ENCODE peak calls at places on chromosomes 4 and X, in seven cellular contexts. F, L, U, S, E, T and P are unnamed samples.

GRCh38 chrX:147476008-147476407 is 435.7 kb upstream of the FMR1 start:
- DNase-seq in F (peak; percentile 4), L (no peak), U (no peak), S (no peak), E (peak; percentile 1), T (peak; percentile 4), P (no peak)

GRCh38 chr4:17188035-17188967 is 289.9 kb upstream of the LDB2 start:
- DNase-seq in F (no peak), L (no peak), U (no peak), S (no peak), E (peak; percentile 31), T (no peak), P (no peak)

GRCh38 chr4:141339966-141340365 is 119.3 kb downstream of the ZNF330 start:
- DNase-seq in F (no peak), L (no peak), U (no peak), S (no peak), E (no peak), T (no peak), P (no peak)

GRCh38 chr4:46586566-46586965 is 196.6 kb upstream of the GABRA2 start:
- DNase-seq in F (no peak), L (peak; percentile 47), U (no peak), S (no peak), E (no peak), T (no peak), P (no peak)

GRCh38 chrX:5142644-5143043 is 1086.0 kb downstream of the NLGN4X start:
- DNase-seq in F (no peak), L (no peak), U (no peak), S (no peak), E (no peak), T (no peak), P (no peak)

GRCh38 chr4:52015366-52015765 is 4.8 kb downstream of the LRRC66 start:
- DNase-seq in F (no peak), L (no peak), U (no peak), S (no peak), E (no peak), T (peak; percentile 58), P (no peak)

GRCh38 chrX:2967998-2968909 is 38.1 kb upstream of the ARSH start:
- DNase-seq in F (no peak), L (no peak), U (no peak), S (no peak), E (no peak), T (no peak), P (peak; percentile 18)

GRCh38 chr4:4825431-4825830 is 34.0 kb upstream of the MSX1 start:
- DNase-seq in F (no peak), L (no peak), U (no peak), S (no peak), E (no peak), T (no peak), P (no peak)

GRCh38 chr4:99710681-99711345 is 53.2 kb upstream of the C4orf54 start:
- DNase-seq in F (no peak), L (no peak), U (no peak), S (no peak), E (no peak), T (no peak), P (no peak)

GRCh38 chr4:37236165-37236564 is 8.4 kb upstream of the NWD2 start:
- DNase-seq in F (no peak), L (no peak), U (no peak), S (no peak), E (no peak), T (no peak), P (no peak)

GRCh38 chrX:2342281-2342688 is 158.5 kb downstream of the DHRSX start:
- DNase-seq in F (no peak), L (no peak), U (no peak), S (no peak), E (no peak), T (no peak), P (no peak)

GRCh38 chrX:119399772-119400101 is 601 bp downstream of the SLC25A43 start:
- DNase-seq in F (no peak), L (peak; percentile 49), U (no peak), S (no peak), E (no peak), T (no peak), P (no peak)

GRCh38 chr4:18880850-18881249 is 859.3 kb upstream of the LCORL start:
- DNase-seq in F (no peak), L (no peak), U (no peak), S (no peak), E (no peak), T (no peak), P (no peak)
- TF ChIP-seq JUND in F (no peak), L (no peak), U (no peak), S (no peak), E (no peak), T (no peak), P (no peak)

GRCh38 chr4:189255636-189256035 is 685.0 kb upstream of the FRG1 start:
- DNase-seq in F (peak; percentile 0), L (no peak), U (no peak), S (no peak), E (no peak), T (no peak), P (no peak)
- TF ChIP-seq JUND in F (no peak), L (no peak), U (no peak), S (no peak), E (no peak), T (no peak), P (no peak)

DNA sequence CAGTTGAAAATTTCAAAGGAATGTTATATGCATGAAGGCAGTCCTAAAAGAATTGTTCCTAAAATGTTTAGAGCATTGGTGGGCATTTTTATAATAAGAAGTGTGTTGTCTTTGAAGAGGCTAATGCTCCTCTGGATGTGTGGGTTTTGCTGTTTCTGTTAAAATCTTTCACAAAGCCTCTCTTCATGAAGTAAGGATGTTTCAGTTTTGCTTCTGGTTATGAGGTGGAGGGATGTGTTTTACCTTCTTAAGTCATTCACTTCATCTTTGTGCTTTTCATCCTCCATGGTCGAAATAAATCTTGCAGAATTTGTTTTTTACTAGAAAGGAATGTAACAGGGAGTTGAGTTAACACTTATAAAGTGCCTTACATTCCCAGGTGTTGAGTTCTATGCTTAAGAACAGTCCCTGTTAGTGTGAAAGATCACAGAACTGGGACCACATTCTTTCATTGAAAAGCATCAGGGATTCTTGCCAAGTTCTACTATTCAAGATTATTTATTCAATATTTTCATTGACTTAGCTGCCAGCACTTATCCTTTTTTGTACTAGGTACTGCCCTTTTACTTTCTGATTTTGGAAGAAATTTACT is 21.1 kb downstream of the FHIP1A start:
- DNase-seq in F (no peak), L (no peak), U (no peak), S (no peak), E (no peak), T (no peak), P (no peak)
- TF ChIP-seq JUND in F (no peak), L (no peak), U (no peak), S (no peak), E (no peak), T (no peak), P (no peak)

GRCh38 chr4:139736661-139737060 is 71.0 kb downstream of the MGST2 start:
- DNase-seq in F (no peak), L (no peak), U (no peak), S (no peak), E (no peak), T (no peak), P (no peak)
- TF ChIP-seq JUND in F (no peak), L (no peak), U (no peak), S (no peak), E (no peak), T (no peak), P (no peak)

GRCh38 chr4:41142946-41143720 is 71.2 kb downstream of the APBB2 start:
- DNase-seq in F (no peak), L (no peak), U (no peak), S (no peak), E (no peak), T (no peak), P (no peak)
- TF ChIP-seq JUND in F (no peak), L (no peak), U (no peak), S (no peak), E (peak; percentile 44), T (no peak), P (peak; percentile 68)

GRCh38 chr4:168572002-168572401 is 75.2 kb downstream of the PALLD start:
- DNase-seq in F (no peak), L (no peak), U (no peak), S (no peak), E (no peak), T (no peak), P (no peak)

GRCh38 chr4:168573870-168574269 is 77.0 kb downstream of the PALLD start:
- DNase-seq in F (no peak), L (no peak), U (no peak), S (no peak), E (no peak), T (no peak), P (no peak)

GRCh38 chr4:168575473-168575872 is 78.6 kb downstream of the PALLD start:
- DNase-seq in F (no peak), L (no peak), U (no peak), S (no peak), E (no peak), T (no peak), P (no peak)

GRCh38 chr4:168577624-168578023 is 80.8 kb downstream of the PALLD start:
- DNase-seq in F (no peak), L (no peak), U (no peak), S (no peak), E (no peak), T (no peak), P (no peak)

GRCh38 chr4:168574581-168575295 is 77.9 kb downstream of the PALLD start:
- DNase-seq in F (no peak), L (no peak), U (peak; percentile 95), S (no peak), E (no peak), T (no peak), P (no peak)
- TF ChIP-seq JUND in F (no peak), L (no peak), U (peak; percentile 96), S (no peak), E (peak; percentile 57), T (no peak), P (no peak)